ENCODE peak calls at places on chromosomes 2 and 18, in eight cellular contexts. D is BJ, X is adrenal gland, F is keratinocyte, W is fibroblast of the aortic adventitia, G is pancreas, K is cardiac fibroblast, M is endodermal cell. L is an unnamed sample.

GRCh38 chr2:44938287-44939073 is 3.0 kb upstream of the SIX3 start:
- DNase-seq in D (no peak), M (peak), W (no peak), F (no peak), X (no peak), G (no peak), K (no peak), L (no peak)

GRCh38 chr2:178536037-178536436 is 55.8 kb downstream of the PLEKHA3 start:
- DNase-seq in X (no peak), D (no peak), W (no peak), G (no peak), M (no peak), F (no peak), K (no peak), L (no peak)

GRCh38 chr2:74703373-74703772 is 49.3 kb downstream of the SEMA4F start:
- DNase-seq in X (peak), D (no peak), G (no peak), W (peak), M (no peak), K (peak), F (no peak), L (peak)

GRCh38 chr18:28027755-28028154 is 149.2 kb downstream of the CDH2 start:
- DNase-seq in W (no peak), M (no peak), F (no peak), K (no peak), G (no peak), X (no peak), D (no peak), L (no peak)

GRCh38 chr2:134372611-134373131 is 118.8 kb downstream of the MGAT5 start:
- DNase-seq in M (no peak), W (peak), K (peak), G (no peak), F (no peak), X (no peak), D (peak), L (peak)

GRCh38 chr2:42878581-42878980 is 86.2 kb upstream of the HAAO start:
- DNase-seq in G (no peak), X (no peak), D (no peak), F (no peak), W (no peak), K (peak), M (no peak), L (peak)

GRCh38 chr18:56238576-56238975 is 399.8 kb downstream of the TXNL1 start:
- DNase-seq in X (no peak), M (no peak), D (no peak), F (no peak), K (peak), W (no peak), G (no peak), L (no peak)

GRCh38 chr2:109513749-109514588 is 99.8 kb downstream of the SEPTIN10 start:
- DNase-seq in F (peak), D (peak), G (peak), X (peak), W (peak), M (no peak), K (peak), L (peak)

GRCh38 chr2:235745597-235745996 is 251.8 kb downstream of the AGAP1 start:
- DNase-seq in K (peak), M (no peak), X (no peak), F (peak), G (no peak), D (no peak), W (no peak), L (no peak)

GRCh38 chr2:127309468-127309867 is 15.5 kb upstream of the ERCC3 start:
- DNase-seq in X (no peak), D (no peak), M (no peak), W (no peak), F (no peak), K (no peak), G (no peak), L (no peak)

GRCh38 chr2:55097462-55098410 is 47.5 kb upstream of the RTN4 start:
- DNase-seq in X (peak), D (no peak), M (no peak), W (peak), G (no peak), K (peak), F (no peak), L (peak)

GRCh38 chr18:10261315-10262276 is 192.8 kb upstream of the APCDD1 start:
- DNase-seq in D (no peak), M (no peak), W (peak), G (no peak), K (peak), F (no peak), X (no peak), L (peak)

GRCh38 chr2:38709515-38710194 is 41.5 kb downstream of the SRSF7 start:
- DNase-seq in F (no peak), X (no peak), G (no peak), D (no peak), W (no peak), K (no peak), M (no peak), L (no peak)

DNA sequence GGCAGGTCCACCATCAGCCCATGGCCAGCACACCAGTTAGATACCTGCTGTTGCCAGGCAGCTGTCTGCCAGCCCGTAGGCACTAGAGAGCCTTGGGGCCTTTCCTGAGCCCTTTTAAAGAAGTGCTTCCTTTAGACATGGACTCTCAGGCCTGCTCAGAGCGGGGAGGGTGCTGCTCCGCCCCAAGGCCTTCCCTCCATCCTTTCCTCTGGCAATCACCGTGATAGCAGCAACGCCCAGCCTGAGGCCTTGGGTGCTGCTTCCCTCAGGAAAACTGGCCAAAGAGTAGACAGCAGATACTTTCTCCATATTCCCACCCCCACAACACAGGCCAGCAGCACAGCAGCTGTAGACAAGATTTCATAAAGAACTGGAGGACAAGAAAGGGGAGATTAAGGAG is 22.3 kb upstream of the C1QL2 start:
- DNase-seq in D (no peak), F (no peak), W (no peak), G (no peak), M (no peak), X (no peak), K (no peak), L (no peak)
- TF ChIP-seq CTCF in D (no peak), F (no peak), W (no peak), G (no peak), M (no peak), X (no peak), K (no peak), L (no peak)

GRCh38 chr2:218578272-218578877 is 9.7 kb downstream of the CNOT9 start:
- DNase-seq in F (no peak), W (no peak), X (no peak), M (peak), D (no peak), K (no peak), G (no peak), L (no peak)
- H3K4me3 ChIP-seq in F (no peak), W (no peak), X (no peak), M (no peak), D (no peak), K (no peak), G (no peak), L (no peak)

DNA sequence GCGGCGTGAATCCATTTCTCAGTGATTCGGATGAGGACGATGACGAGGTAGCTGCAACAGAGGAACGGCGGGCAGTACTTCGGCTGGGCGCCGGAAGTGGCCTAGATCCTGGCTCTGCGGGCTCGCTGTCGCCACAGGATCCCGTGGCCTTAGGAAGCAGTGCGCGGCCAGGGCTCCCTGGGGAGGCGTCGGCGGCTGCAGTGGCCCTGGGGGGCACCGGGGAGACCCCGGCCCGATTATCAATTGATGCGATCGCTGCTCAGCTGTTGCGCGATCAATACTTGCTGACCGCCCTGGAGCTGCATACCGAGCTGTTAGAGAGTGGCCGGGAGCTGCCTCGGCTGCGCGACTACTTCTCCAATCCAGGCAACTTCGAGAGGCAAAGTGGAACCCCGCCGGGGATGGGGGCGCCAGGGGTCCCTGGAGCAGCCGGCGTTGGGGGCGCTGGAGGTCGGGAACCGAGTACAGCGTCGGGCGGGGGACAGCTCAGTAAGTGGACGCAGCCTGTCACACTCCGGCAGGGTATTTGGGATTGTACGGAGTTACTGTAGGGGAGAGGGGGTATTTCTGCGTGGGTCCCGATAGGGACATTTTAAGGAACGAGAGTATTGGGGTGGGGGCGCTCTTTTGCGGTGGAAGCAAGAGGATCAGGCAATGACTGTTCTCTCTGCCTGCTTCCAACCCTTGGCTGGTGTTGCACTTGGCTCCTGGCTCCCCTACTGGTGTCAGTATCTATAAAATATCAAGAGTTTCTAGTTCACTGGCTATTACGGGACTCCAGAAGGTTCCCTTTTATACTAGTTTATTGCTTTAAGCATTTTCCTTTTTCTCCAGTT is 706 bp downstream of the RELCH start:
- DNase-seq in D (no peak), G (peak), W (peak), X (peak), M (peak), K (peak), F (no peak), L (peak)
- TF ChIP-seq CTCF in D (peak), G (no peak), W (peak), X (no peak), M (no peak), K (no peak), F (peak), L (peak)

GRCh38 chr2:60532421-60532820 is 21.0 kb downstream of the BCL11A start:
- DNase-seq in M (no peak), X (no peak), G (no peak), D (no peak), F (no peak), W (no peak), K (no peak), L (peak)
- H3K4me3 ChIP-seq in M (peak), X (no peak), G (no peak), D (no peak), F (no peak), W (no peak), K (no peak), L (no peak)

GRCh38 chr18:65938592-65939372 is 188.0 kb downstream of the CDH7 start:
- DNase-seq in M (peak), G (peak), X (no peak), K (peak), D (no peak), F (no peak), W (no peak), L (peak)
- TF ChIP-seq CTCF in M (peak), G (no peak), X (no peak), K (peak), D (no peak), F (no peak), W (no peak), L (peak)

L was measured in choroid plexus epithelial cell.